ENCODE peak calls at places on chromosome 22, in ten cellular contexts. J is K562, A is body of pancreas, P is HCT116, C is heart left ventricle, D is IMR-90, N is HepG2, E is right lobe of liver, X is GM12878, H is gastrocnemius medialis. K is an unnamed sample.
A peak's percentile ranks its signal among the peaks of the same experiment; 100 is the strongest.

GRCh38 chr22:16949561-16949960 is 58.5 kb downstream of the GAB4 start:
- ATAC-seq in J (no peak), A (no peak), P (peak; percentile 92), C (no peak), D (no peak), N (no peak), E (no peak), X (peak; percentile 96), H (peak; percentile 99), K (no peak)

GRCh38 chr22:24118689-24119384 is 62.5 kb upstream of the SUSD2 start:
- ATAC-seq in J (no peak), A (no peak), P (no peak), C (peak; percentile 78), D (no peak), N (no peak), E (no peak), X (no peak), H (no peak), K (no peak)

GRCh38 chr22:25569983-25570382 is 5.5 kb downstream of the GRK3 start:
- ATAC-seq in J (no peak), A (no peak), P (no peak), C (no peak), D (no peak), N (no peak), E (no peak), X (no peak), H (no peak), K (no peak)

GRCh38 chr22:20258584-20259335 is 9.4 kb downstream of the RTN4R start:
- ATAC-seq in J (peak; percentile 79), A (no peak), P (peak; percentile 53), C (no peak), D (no peak), N (peak; percentile 34), E (no peak), X (peak; percentile 56), H (no peak), K (no peak)

GRCh38 chr22:20811171-20811570 is 37.3 kb downstream of the SERPIND1 start:
- ATAC-seq in J (no peak), A (no peak), P (no peak), C (no peak), D (no peak), N (no peak), E (no peak), X (no peak), H (no peak), K (no peak)

GRCh38 chr22:43996170-43996980 is 27.7 kb upstream of the PARVB start:
- ATAC-seq in J (no peak), A (no peak), P (no peak), C (no peak), D (no peak), N (no peak), E (peak; percentile 63), X (peak; percentile 94), H (no peak), K (no peak)

GRCh38 chr22:17370036-17370765 is 941 bp downstream of the CECR2 start:
- ATAC-seq in J (no peak), A (peak; percentile 41), P (no peak), C (no peak), D (no peak), N (no peak), E (peak; percentile 18), X (no peak), H (peak; percentile 49), K (no peak)

GRCh38 chr22:21778705-21779363 is 43.2 kb upstream of the YPEL1 start:
- ATAC-seq in J (peak; percentile 61), A (no peak), P (no peak), C (no peak), D (peak; percentile 95), N (no peak), E (no peak), X (no peak), H (no peak), K (no peak)

GRCh38 chr22:43967069-43967468 is 11.8 kb downstream of the SAMM50 start:
- ATAC-seq in J (no peak), A (no peak), P (no peak), C (no peak), D (no peak), N (no peak), E (no peak), X (no peak), H (peak; percentile 41), K (no peak)

GRCh38 chr22:46612904-46613605 is 7.1 kb upstream of the GRAMD4 start:
- ATAC-seq in J (no peak), A (no peak), P (no peak), C (peak; percentile 35), D (peak; percentile 27), N (peak; percentile 80), E (peak; percentile 5), X (peak; percentile 57), H (no peak), K (peak; percentile 16)

GRCh38 chr22:23437779-23438178 is 142.3 kb downstream of the IGLL1 start:
- ATAC-seq in J (no peak), A (no peak), P (no peak), C (no peak), D (no peak), N (no peak), E (no peak), X (no peak), H (no peak), K (no peak)

GRCh38 chr22:38081941-38082828 is 1.8 kb downstream of the SLC16A8 start:
- ATAC-seq in J (peak; percentile 33), A (no peak), P (no peak), C (no peak), D (no peak), N (no peak), E (no peak), X (peak; percentile 42), H (no peak), K (no peak)

GRCh38 chr22:42932857-42933782 is 76.0 kb upstream of the ARFGAP3 start:
- ATAC-seq in J (peak; percentile 67), A (no peak), P (no peak), C (peak; percentile 25), D (peak; percentile 6), N (no peak), E (no peak), X (peak; percentile 74), H (no peak), K (no peak)

GRCh38 chr22:24736526-24737050 is 37.9 kb downstream of the PIWIL3 start:
- ATAC-seq in J (peak; percentile 31), A (no peak), P (no peak), C (no peak), D (no peak), N (no peak), E (peak; percentile 27), X (peak; percentile 76), H (no peak), K (no peak)

GRCh38 chr22:26632422-26633155 is 10.8 kb downstream of the CRYBA4 start:
- ATAC-seq in J (peak; percentile 88), A (no peak), P (no peak), C (peak; percentile 87), D (no peak), N (no peak), E (peak; percentile 33), X (no peak), H (peak; percentile 56), K (peak; percentile 51)
- H3K27ac ChIP-seq in J (peak overlapping the region; percentile 87), A (no peak overlapping the region), P (no peak overlapping the region), C (peak overlapping the region; percentile 55), D (no peak overlapping the region), N (no peak overlapping the region), E (no peak overlapping the region), X (no peak overlapping the region), H (peak overlapping the region; percentile 69), K (peak overlapping the region; percentile 10)

GRCh38 chr22:27596133-27596905 is 205.2 kb downstream of the MN1 start:
- ATAC-seq in J (no peak), A (no peak), P (no peak), C (no peak), D (no peak), N (no peak), E (no peak), X (no peak), H (no peak), K (no peak)
- H3K4me1 ChIP-seq in J (peaks cover 5% of the 10 kb centered on the region), A (peaks cover under 1% of the 10 kb centered on the region), P (peaks cover 6% of the 10 kb centered on the region), C (no peaks in the 10 kb centered on the region), D (no peaks in the 10 kb centered on the region), N (no peaks in the 10 kb centered on the region), E (no peaks in the 10 kb centered on the region), X (no peaks in the 10 kb centered on the region), H (no peaks in the 10 kb centered on the region), K (no peaks in the 10 kb centered on the region)

GRCh38 chr22:35912668-35913067 is 116.0 kb downstream of the RBFOX2 start:
- ATAC-seq in J (no peak), A (no peak), P (no peak), C (no peak), D (no peak), N (no peak), E (peak; percentile 43), X (no peak), H (no peak), K (no peak)

GRCh38 chr22:35913925-35914324 is 114.7 kb downstream of the RBFOX2 start:
- ATAC-seq in J (no peak), A (no peak), P (no peak), C (peak; percentile 44), D (no peak), N (no peak), E (no peak), X (no peak), H (peak; percentile 6), K (no peak)

GRCh38 chr22:35915477-35916013 is 113.1 kb downstream of the RBFOX2 start:
- ATAC-seq in J (peak; percentile 37), A (peak; percentile 17), P (no peak), C (no peak), D (peak; percentile 36), N (peak; percentile 35), E (peak; percentile 11), X (no peak), H (peak; percentile 5), K (no peak)

GRCh38 chr22:35914357-35914664 is 114.3 kb downstream of the RBFOX2 start:
- ATAC-seq in J (no peak), A (no peak), P (no peak), C (no peak), D (no peak), N (no peak), E (no peak), X (no peak), H (no peak), K (no peak)

GRCh38 chr22:35914665-35915476 is 113.8 kb downstream of the RBFOX2 start:
- ATAC-seq in J (peak; percentile 98), A (peak; percentile 98), P (peak; percentile 98), C (peak; percentile 87), D (peak; percentile 94), N (peak; percentile 99), E (peak; percentile 91), X (no peak), H (peak; percentile 94), K (peak; percentile 93)
- TF ChIP-seq POLR2A in J (no peak), A (peak; percentile 32), P (no peak), C (no peak), D (no peak), N (no peak), E (no peak), X (no peak), H (no peak), K (no peak)

DNA sequence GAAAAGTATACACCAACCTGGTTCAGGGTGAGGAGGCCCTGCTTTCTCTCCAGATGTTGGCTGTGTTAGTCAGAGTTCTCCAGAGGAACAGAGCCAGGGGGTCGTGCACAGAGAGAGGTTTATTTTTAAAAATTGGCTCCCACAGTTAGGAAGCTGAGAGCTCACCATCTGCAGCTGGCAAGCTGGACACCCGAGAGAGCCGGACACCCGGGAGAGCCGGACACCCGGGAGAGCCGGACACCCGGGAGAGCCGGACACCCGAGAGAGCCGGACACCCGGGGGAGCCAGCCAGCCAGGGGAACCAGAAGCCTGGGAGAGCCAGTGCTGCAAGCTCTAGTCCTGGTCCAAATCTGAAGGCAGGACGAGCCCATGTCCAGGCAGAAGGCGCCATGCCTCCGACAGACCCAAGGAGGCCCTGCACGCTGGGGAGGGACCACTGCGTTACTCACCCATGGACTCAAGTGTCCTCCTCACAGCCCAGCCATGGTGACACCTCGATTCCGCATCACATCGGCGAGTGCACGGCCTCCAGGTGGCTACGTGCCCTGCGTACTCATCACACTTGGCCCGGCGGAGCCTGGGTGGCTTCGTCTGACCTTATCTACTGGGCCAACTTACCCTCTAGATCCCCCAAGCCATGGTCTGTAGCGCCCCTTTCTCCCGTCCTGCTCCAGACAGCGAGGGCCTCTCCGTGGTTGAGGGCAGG is 99.0 kb downstream of the BRD1 start:
- ATAC-seq in J (no peak), A (no peak), P (no peak), C (no peak), D (no peak), N (no peak), E (no peak), X (no peak), H (no peak), K (no peak)
- H3K27ac ChIP-seq in J (no peak overlapping the region), A (no peak overlapping the region), P (no peak overlapping the region), C (no peak overlapping the region), D (no peak overlapping the region), N (no peak overlapping the region), E (no peak overlapping the region), X (no peak overlapping the region), H (no peak overlapping the region), K (no peak overlapping the region)

K was measured in gastroesophageal sphincter.